ENCODE peak calls at places on chromosomes 6 and 20, in seven cellular contexts. V is GM04504; Z is effector CD4-positive, alpha-beta T cell; G is activated T-cell treated with anti-CD3 and anti-CD28 coated beads, Interleukin-2, amount 50 U/mL, for 72 hours; X is mammary epithelial cell; P is mesendoderm; B is ELR. N is an unnamed sample.

GRCh38 chr6:3722785-3723184 is 28.7 kb downstream of the PXDC1 start:
- DNase-seq in V (no peak), Z (no peak), G (no peak), X (no peak), P (peak), B (no peak), N (no peak)

GRCh38 chr20:14197097-14197496 is 140.3 kb downstream of the FLRT3 start:
- DNase-seq in V (no peak), Z (no peak), G (no peak), X (peak), P (no peak), B (no peak), N (peak)

GRCh38 chr20:50366270-50367103 is 143.7 kb upstream of the PTPN1 start:
- DNase-seq in V (no peak), Z (no peak), G (no peak), X (peak), P (no peak), B (peak), N (peak)

GRCh38 chr6:129015721-129016120 is 132.8 kb downstream of the LAMA2 start:
- DNase-seq in V (no peak), Z (no peak), G (no peak), X (no peak), P (no peak), B (no peak), N (no peak)

GRCh38 chr6:167469655-167470054 is 144.8 kb downstream of the TTLL2 start:
- DNase-seq in V (no peak), Z (no peak), G (no peak), X (no peak), P (no peak), B (no peak), N (no peak)

GRCh38 chr6:163335671-163336545 is 78.6 kb upstream of the QKI start:
- DNase-seq in V (no peak), Z (no peak), G (no peak), X (no peak), P (peak), B (no peak), N (no peak)

GRCh38 chr20:34861386-34862084 is 11.1 kb downstream of the GGT7 start:
- DNase-seq in V (no peak), Z (no peak), G (no peak), X (no peak), P (no peak), B (no peak), N (no peak)

GRCh38 chr20:31617432-31618104 is 12.5 kb downstream of the ID1 start:
- DNase-seq in V (no peak), Z (no peak), G (no peak), X (no peak), P (no peak), B (no peak), N (no peak)

GRCh38 chr6:123518441-123519190 is 118.1 kb downstream of the TRDN start:
- DNase-seq in V (no peak), Z (no peak), G (no peak), X (no peak), P (no peak), B (no peak), N (no peak)

GRCh38 chr6:46655803-46656202 is 3.0 kb downstream of the SLC25A27 start:
- DNase-seq in V (no peak), Z (no peak), G (no peak), X (no peak), P (peak), B (peak), N (peak)

GRCh38 chr6:13425971-13426931 is 61.1 kb downstream of the GFOD1 start:
- DNase-seq in V (no peak), Z (no peak), G (peak), X (peak), P (no peak), B (peak), N (peak)

GRCh38 chr20:11366660-11367059 is 551.0 kb upstream of the BTBD3 start:
- DNase-seq in V (no peak), Z (no peak), G (no peak), X (peak), P (no peak), B (no peak), N (no peak)

GRCh38 chr6:16667509-16667908 is 93.8 kb downstream of the ATXN1 start:
- DNase-seq in V (no peak), Z (no peak), G (no peak), X (no peak), P (no peak), B (no peak), N (no peak)

GRCh38 chr6:123240626-123241025 is 244.6 kb downstream of the CLVS2 start:
- DNase-seq in V (no peak), Z (no peak), G (no peak), X (no peak), P (no peak), B (no peak), N (no peak)